ENCODE peak calls at places on chromosomes 2 and 18, in seven cellular contexts. W, I, D, C, S, L and G are unnamed samples.

GRCh38 chr18:48621240-48621639 is 82.4 kb downstream of the CTIF start:
- DNase-seq in W (no peak), C (peak), L (no peak), D (peak), S (peak), I (no peak), G (peak)

GRCh38 chr18:13448028-13448795 is 229.7 kb downstream of the LDLRAD4 start:
- DNase-seq in S (peak), C (no peak), W (no peak), I (peak), L (no peak), D (no peak), G (no peak)

GRCh38 chr2:206820755-206821154 is 55.3 kb downstream of the FASTKD2 start:
- DNase-seq in I (no peak), C (no peak), S (no peak), L (no peak), D (no peak), W (no peak), G (no peak)

GRCh38 chr2:132670961-132671781 is 1.2 kb upstream of the LYPD1 start:
- DNase-seq in L (peak), C (peak), W (no peak), D (peak), I (peak), S (no peak), G (peak)

GRCh38 chr2:29066271-29066860 is 8.0 kb downstream of the PCARE start:
- DNase-seq in W (no peak), D (peak), S (peak), I (no peak), C (peak), L (no peak), G (no peak)

GRCh38 chr2:33706410-33706809 is 107.3 kb upstream of the FAM98A start:
- DNase-seq in W (no peak), L (no peak), S (no peak), I (no peak), D (no peak), C (no peak), G (no peak)

GRCh38 chr2:137963535-137964065 is 673 bp upstream of the HNMT start:
- DNase-seq in S (no peak), C (no peak), W (no peak), L (no peak), I (no peak), D (no peak), G (no peak)

GRCh38 chr2:230346921-230347533 is 20.0 kb downstream of the SP140L start:
- DNase-seq in S (no peak), W (no peak), L (no peak), C (no peak), D (peak), I (no peak), G (no peak)

GRCh38 chr2:65035544-65035943 is 20.7 kb upstream of the CEP68 start:
- DNase-seq in S (no peak), I (no peak), W (no peak), L (no peak), D (no peak), C (no peak), G (no peak)

GRCh38 chr2:55902971-55903370 is 20.6 kb downstream of the EFEMP1 start:
- DNase-seq in S (no peak), W (no peak), C (no peak), L (no peak), I (no peak), D (no peak), G (no peak)

GRCh38 chr2:636151-636621 is 41.0 kb downstream of the TMEM18 start:
- DNase-seq in L (no peak), W (no peak), D (no peak), S (no peak), I (no peak), C (no peak), G (no peak)

GRCh38 chr2:190859347-190860297 is 21.0 kb upstream of the GLS start:
- DNase-seq in C (no peak), W (no peak), S (peak), D (peak), L (no peak), I (no peak), G (peak)

GRCh38 chr2:74513605-74514367 is 464 bp upstream of the TLX2 start:
- DNase-seq in L (no peak), C (peak), S (no peak), W (no peak), D (no peak), I (peak), G (no peak)

GRCh38 chr2:152718909-152719645 is 657 bp downstream of the ARL6IP6 start:
- DNase-seq in L (peak), I (peak), D (no peak), S (peak), W (peak), C (peak), G (peak)

GRCh38 chr2:179268277-179268935 is 3.8 kb upstream of the SESTD1 start:
- DNase-seq in I (no peak), W (no peak), D (peak), L (no peak), C (peak), S (peak), G (peak)
- H3K18ac ChIP-seq in I (no peak), W (peak), D (no peak), L (no peak), C (no peak), S (no peak), G (no peak)

GRCh38 chr2:186636800-186637795 is 47.2 kb downstream of the ITGAV start:
- DNase-seq in L (no peak), C (no peak), D (no peak), I (no peak), W (no peak), S (no peak), G (no peak)
- H3K18ac ChIP-seq in L (no peak), C (no peak), D (no peak), I (no peak), W (no peak), S (no peak), G (no peak)

GRCh38 chr2:18083806-18084205 is 205.3 kb downstream of the KCNS3 start:
- DNase-seq in I (no peak), D (no peak), W (no peak), C (no peak), L (no peak), S (no peak), G (no peak)
- H3K18ac ChIP-seq in I (no peak), D (no peak), W (no peak), C (no peak), L (no peak), S (no peak), G (no peak)

GRCh38 chr18:67694787-67695186 is 178.3 kb upstream of the DSEL start:
- DNase-seq in S (no peak), W (no peak), D (peak), L (no peak), I (no peak), C (no peak), G (no peak)
- H3K18ac ChIP-seq in S (no peak), W (no peak), D (no peak), L (no peak), I (no peak), C (no peak), G (no peak)

GRCh38 chr18:56270851-56271250 is 367.5 kb downstream of the TXNL1 start:
- DNase-seq in L (no peak), I (no peak), C (no peak), D (no peak), S (no peak), W (no peak), G (no peak)
- H3K18ac ChIP-seq in L (no peak), I (no peak), C (no peak), D (no peak), S (no peak), W (no peak), G (no peak)

GRCh38 chr18:23667114-23667513 is 4.4 kb upstream of the ANKRD29 start:
- DNase-seq in C (no peak), L (no peak), S (no peak), D (no peak), W (no peak), I (no peak), G (no peak)
- H3K18ac ChIP-seq in C (no peak), L (no peak), S (no peak), D (no peak), W (no peak), I (no peak), G (no peak)

DNA sequence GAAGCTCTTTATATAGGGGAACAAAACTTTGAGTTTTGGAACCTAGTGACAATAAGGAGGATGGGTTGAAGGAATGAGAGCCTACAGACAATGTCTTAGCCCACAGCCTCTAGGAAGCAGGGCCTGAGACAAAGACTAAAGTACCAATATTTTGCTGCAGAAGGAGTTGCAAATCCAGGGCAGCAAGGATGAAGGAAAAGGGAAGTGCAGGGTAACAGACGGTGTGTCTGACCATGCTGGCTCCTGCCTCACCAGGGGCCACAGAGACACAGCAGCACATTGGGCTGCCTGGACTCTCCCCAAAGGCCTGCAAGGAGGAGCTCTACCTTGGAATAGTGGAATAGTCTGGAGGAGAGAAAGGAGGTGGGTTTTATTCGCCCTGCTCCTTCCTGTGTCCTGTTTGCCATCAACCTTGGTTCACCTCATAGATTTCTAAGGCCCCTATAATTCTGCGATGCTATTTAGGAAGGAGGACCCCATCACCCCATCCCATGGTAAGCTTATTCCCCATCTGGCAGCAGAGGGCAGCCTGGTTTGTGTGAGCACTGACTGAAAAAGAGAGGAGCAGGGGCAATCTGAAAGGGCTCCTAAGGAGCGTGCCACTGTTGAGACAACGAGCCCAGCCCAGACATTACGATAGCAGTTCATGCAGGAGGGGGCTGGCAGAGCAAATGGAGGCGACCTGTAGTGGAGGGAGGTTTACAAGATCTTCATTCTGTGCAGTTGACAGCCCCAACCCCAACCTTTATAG is 143.4 kb downstream of the MGAT5 start:
- DNase-seq in D (no peak), I (no peak), S (no peak), C (no peak), L (no peak), W (no peak), G (no peak)
- H3K18ac ChIP-seq in D (peak), I (no peak), S (no peak), C (peak), L (no peak), W (no peak), G (no peak)